ENCODE peak calls at places on chromosomes 16 and 17, in nine cellular contexts. H, J, N, T, F, G, M, L and U are unnamed samples.

GRCh38 chr16:23608194-23608593 is 12.1 kb upstream of the NDUFAB1 start:
- DNase-seq in J (no peak), H (no peak), N (peak), G (peak), M (no peak), T (no peak), F (peak), L (peak), U (peak)

GRCh38 chr16:85475233-85475632 is 137.9 kb upstream of the GSE1 start:
- DNase-seq in G (no peak), J (no peak), L (peak), M (no peak), H (no peak), F (no peak), T (no peak), N (no peak), U (no peak)

GRCh38 chr17:7686221-7687071 is 844 bp downstream of the TP53 start:
- DNase-seq in L (peak), J (peak), G (no peak), F (peak), M (no peak), T (peak), N (peak), H (peak), U (peak)

GRCh38 chr17:1074886-1075665 is 78.1 kb downstream of the TIMM22 start:
- DNase-seq in L (no peak), M (no peak), F (no peak), H (no peak), J (no peak), G (no peak), T (no peak), N (no peak), U (peak)

GRCh38 chr17:72173475-72174116 is 52.8 kb downstream of the SOX9 start:
- DNase-seq in G (no peak), F (peak), N (no peak), L (no peak), J (no peak), H (no peak), T (no peak), M (no peak), U (no peak)

GRCh38 chr17:17067277-17067676 is 25.0 kb downstream of the MPRIP start:
- DNase-seq in T (no peak), M (no peak), G (peak), J (peak), N (no peak), F (peak), H (peak), L (no peak), U (no peak)

GRCh38 chr17:67784364-67785121 is 40.8 kb upstream of the BPTF start:
- DNase-seq in H (no peak), N (no peak), F (no peak), J (no peak), L (no peak), T (peak), M (no peak), G (no peak), U (no peak)

GRCh38 chr17:10837987-10838386 is at the start of gene PIRT:
- DNase-seq in N (no peak), T (no peak), J (no peak), M (no peak), F (no peak), G (no peak), L (no peak), H (no peak), U (no peak)

GRCh38 chr17:37818689-37819088 is 73.8 kb upstream of the HNF1B start:
- DNase-seq in H (peak), N (peak), T (no peak), L (peak), J (no peak), M (peak), F (peak), G (peak), U (no peak)

GRCh38 chr17:4163951-4164350 is 21.0 kb downstream of the CYB5D2 start:
- DNase-seq in G (no peak), J (peak), N (peak), T (no peak), M (no peak), F (peak), H (no peak), L (peak), U (no peak)

GRCh38 chr17:78414178-78415162 is 36.0 kb downstream of the PGS1 start:
- DNase-seq in L (no peak), G (no peak), J (no peak), T (no peak), N (no peak), F (no peak), H (no peak), M (no peak), U (no peak)

GRCh38 chr17:71902931-71903506 is 217.8 kb upstream of the SOX9 start:
- DNase-seq in T (no peak), M (no peak), J (no peak), N (peak), F (peak), G (peak), L (peak), H (no peak), U (no peak)

GRCh38 chr17:4742133-4742532 is 2.4 kb upstream of the CXCL16 start:
- DNase-seq in H (no peak), F (no peak), N (no peak), M (no peak), L (no peak), J (no peak), G (no peak), T (no peak), U (no peak)

GRCh38 chr17:58020401-58020800 is 13.4 kb upstream of the SRSF1 start:
- DNase-seq in M (no peak), J (no peak), L (no peak), G (no peak), F (no peak), N (no peak), T (no peak), H (no peak), U (no peak)

GRCh38 chr17:41618341-41619161 is 5.8 kb downstream of the KRT17 start:
- DNase-seq in F (no peak), H (peak), T (no peak), L (peak), J (no peak), N (no peak), G (no peak), M (no peak), U (no peak)

GRCh38 chr16:57970971-57971370 is at the start of gene CNGB1:
- DNase-seq in L (no peak), J (no peak), M (no peak), F (no peak), G (no peak), N (no peak), T (no peak), H (no peak), U (no peak)

GRCh38 chr17:33390479-33391027 is 97.5 kb upstream of the ASIC2 start:
- DNase-seq in M (no peak), N (no peak), T (no peak), J (no peak), L (no peak), F (peak), G (no peak), H (no peak), U (no peak)

GRCh38 chr16:15515992-15516391 is 81.6 kb downstream of the BMERB1 start:
- DNase-seq in H (no peak), M (no peak), L (no peak), J (no peak), G (no peak), F (no peak), N (no peak), T (no peak), U (no peak)

GRCh38 chr17:33169580-33170285 is 123.4 kb downstream of the ASIC2 start:
- DNase-seq in J (no peak), H (no peak), G (peak), L (peak), M (peak), N (peak), F (no peak), T (no peak), U (no peak)

GRCh38 chr16:24188143-24188542 is 68.0 kb upstream of the CACNG3 start:
- DNase-seq in J (no peak), F (no peak), L (no peak), G (no peak), T (no peak), M (no peak), N (no peak), H (no peak), U (no peak)

GRCh38 chr16:276360-277077 is 775 bp upstream of the RGS11 start:
- DNase-seq in N (no peak), H (no peak), J (no peak), T (no peak), F (no peak), G (no peak), L (no peak), M (no peak), U (no peak)

DNA sequence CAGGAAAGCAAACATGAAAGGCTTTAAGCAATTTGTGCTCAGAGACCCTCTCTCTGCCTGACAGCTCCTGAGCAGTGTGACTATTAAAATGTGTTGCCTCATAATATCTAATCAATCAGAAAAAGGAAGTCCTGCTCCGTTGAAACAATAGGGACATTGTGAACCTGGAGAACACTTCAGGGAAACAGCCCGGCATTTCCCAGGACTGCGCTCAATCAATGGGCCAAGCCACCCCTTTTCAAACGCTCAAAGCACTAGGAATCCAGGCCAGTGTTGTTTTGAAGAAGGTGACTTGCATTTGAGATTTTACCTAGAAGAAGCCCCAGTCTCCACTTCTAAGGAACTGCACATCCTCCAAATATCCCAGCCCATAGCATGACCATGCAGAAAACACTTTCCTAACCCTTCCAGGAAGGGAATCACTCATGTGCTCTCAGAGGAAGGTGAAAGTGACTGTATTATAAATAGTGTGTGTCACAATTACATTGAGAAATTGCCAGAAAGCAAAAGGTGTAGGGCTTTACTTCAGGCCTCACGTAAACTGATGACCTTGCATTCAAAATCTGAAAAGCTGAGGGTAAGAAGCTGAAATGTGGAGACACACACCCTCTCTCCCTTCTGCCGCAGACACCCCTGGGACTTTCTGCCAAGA is 19.4 kb downstream of the CDRT4 start:
- DNase-seq in T (no peak), F (no peak), G (no peak), L (peak), N (no peak), M (no peak), J (no peak), H (no peak), U (no peak)
- TF ChIP-seq CTCF in T (no peak), F (no peak), G (no peak), L (no peak), N (no peak), M (no peak), J (no peak), H (no peak), U (no peak)

DNA sequence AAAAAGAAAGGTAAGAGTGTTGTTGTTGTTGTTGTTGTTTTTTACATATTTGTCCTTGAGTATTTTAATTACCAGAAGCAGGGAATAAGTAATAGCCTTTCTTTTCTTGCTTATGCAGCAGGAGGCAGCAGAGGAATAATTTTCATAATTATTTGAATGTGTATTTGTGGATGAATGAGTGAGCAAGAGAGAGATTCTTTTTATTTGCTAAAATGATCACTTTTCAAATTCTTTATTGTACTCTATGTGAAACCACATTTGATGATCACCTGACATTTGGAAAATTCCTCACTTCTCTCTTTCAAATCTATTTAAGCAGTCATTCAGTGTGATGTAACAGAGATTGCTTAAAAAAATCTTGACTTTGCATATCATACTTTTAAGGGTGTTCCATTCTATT is 223.6 kb downstream of the BCAS3 start:
- DNase-seq in M (no peak), N (peak), F (peak), J (no peak), T (no peak), L (peak), G (no peak), H (no peak), U (no peak)
- TF ChIP-seq CTCF in M (no peak), N (no peak), F (peak), J (peak), T (no peak), L (no peak), G (no peak), H (no peak), U (peak)

DNA sequence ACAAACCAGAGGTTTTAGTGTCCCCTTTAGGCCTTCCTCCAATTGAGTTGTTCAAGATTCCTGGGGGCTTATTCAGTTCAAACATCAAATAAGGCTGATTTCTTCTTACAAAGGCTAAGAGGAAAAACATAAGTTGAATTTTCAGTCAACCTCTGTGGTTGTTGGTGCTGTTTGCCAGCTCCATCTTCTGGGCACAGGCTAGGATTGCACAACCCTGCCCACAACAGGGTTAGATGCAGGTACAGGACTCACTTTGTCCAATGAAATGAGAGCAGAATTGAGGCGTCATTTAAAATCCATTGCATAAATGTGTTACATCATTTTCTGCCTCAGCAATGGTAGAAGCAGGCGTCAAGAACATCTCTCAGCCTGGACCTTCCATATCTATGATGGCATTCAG is 173.3 kb downstream of the PMP22 start:
- DNase-seq in N (peak), J (no peak), M (no peak), G (no peak), H (no peak), T (peak), F (peak), L (peak), U (no peak)
- TF ChIP-seq CTCF in N (peak), J (no peak), M (peak), G (no peak), H (no peak), T (no peak), F (peak), L (peak), U (no peak)

DNA sequence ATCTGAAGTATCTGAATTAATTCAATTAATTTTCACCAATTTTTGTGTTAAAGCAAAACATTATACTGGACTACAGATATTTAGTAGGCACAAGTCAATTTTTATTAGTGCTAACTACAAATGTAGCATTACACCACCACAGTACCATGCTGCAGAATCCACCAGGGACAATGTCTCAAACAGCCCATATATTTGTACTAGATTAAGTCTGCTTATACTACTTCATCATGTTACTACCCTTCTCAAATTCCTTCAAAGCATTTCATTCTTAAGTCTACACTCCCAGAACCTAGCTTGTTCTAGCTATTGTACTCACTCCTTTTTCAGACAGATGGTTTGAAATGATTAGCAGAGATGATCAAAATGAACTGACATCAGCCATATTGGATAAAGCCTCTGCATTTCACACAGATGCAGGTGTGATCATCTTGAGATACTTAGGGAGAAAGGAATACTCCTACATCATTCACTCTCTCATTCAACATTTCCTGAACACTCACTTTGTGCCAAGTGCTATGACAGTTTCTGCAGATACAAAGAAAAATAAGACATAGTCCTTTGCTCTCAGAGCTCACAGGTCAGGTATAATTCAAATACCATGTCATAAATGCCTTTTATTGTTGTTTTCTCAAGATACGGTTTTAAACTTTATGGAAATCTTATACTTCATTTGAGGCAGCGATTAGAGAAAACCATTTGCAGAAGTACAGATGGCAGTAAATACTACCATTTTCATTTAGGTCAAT is 47.7 kb downstream of the SMURF2 start:
- DNase-seq in M (no peak), F (peak), G (no peak), N (no peak), H (no peak), T (no peak), L (no peak), J (no peak), U (no peak)
- TF ChIP-seq CTCF in M (no peak), F (no peak), G (no peak), N (no peak), H (no peak), T (no peak), L (no peak), J (no peak), U (no peak)

GRCh38 chr17:75005291-75005690 is 7.2 kb upstream of the MRPL58 start:
- DNase-seq in L (no peak), N (no peak), F (no peak), T (no peak), J (no peak), G (no peak), M (no peak), H (no peak), U (no peak)

GRCh38 chr17:75004371-75004770 is 8.1 kb upstream of the MRPL58 start:
- DNase-seq in G (no peak), L (no peak), M (no peak), J (no peak), F (no peak), H (no peak), N (no peak), T (no peak), U (no peak)

GRCh38 chr17:75009139-75009724 is 3.2 kb upstream of the MRPL58 start:
- DNase-seq in N (no peak), M (no peak), J (no peak), L (peak), H (peak), F (no peak), T (no peak), G (no peak), U (no peak)

GRCh38 chr17:75008373-75008772 is 4.1 kb upstream of the MRPL58 start:
- DNase-seq in N (no peak), H (no peak), M (no peak), G (no peak), T (no peak), F (no peak), L (no peak), J (no peak), U (no peak)

DNA sequence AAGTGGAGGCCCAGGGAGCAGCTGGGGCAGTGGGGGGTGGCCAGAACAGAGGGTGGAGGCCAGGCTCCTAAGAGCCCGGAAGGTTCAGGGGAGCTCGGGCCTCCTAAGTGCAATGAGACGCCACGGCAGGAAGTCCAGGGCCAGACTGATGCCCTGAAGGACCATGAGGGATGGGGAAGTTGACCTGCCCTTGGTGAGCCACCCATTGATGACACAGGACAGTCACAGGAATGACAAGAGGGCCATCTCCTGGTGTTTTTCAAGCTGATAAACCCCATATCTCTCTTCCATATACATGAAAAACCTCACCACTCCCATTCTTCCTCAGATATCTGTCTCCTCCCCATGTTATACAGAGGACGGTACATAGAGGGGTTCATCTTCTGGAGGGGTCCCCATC is 5.8 kb upstream of the MRPL58 start:
- DNase-seq in T (no peak), M (no peak), G (no peak), L (no peak), H (no peak), F (no peak), N (no peak), J (no peak), U (no peak)
- TF ChIP-seq CTCF in T (no peak), M (no peak), G (no peak), L (no peak), H (no peak), F (no peak), N (no peak), J (no peak), U (no peak)

DNA sequence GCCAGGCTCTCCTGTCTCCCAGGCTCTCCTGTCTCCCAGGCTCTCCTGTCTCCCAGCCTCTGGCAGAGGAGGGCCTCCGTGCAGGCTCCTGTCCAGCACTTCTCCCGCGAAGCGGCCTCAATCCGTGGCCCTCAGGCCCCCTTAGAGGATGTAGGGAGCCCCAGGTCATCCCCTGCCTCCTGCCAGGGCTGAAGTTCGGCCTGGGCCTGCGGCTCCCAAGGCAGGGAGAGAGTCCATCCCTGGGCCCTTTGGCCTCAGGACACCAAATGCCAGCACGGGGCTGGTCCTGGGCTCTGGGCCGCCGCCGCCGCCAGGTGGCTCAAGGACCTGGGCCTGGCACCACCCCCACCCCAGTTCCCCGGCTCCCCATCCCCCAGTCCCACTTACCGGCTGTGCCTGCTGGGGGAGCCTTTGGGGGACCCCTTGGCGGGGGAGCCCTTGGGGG is 370 bp downstream of the EVPL start:
- DNase-seq in F (no peak), M (no peak), N (no peak), H (no peak), T (no peak), J (no peak), G (no peak), L (peak), U (no peak)
- TF ChIP-seq CTCF in F (no peak), M (peak), N (no peak), H (no peak), T (no peak), J (no peak), G (no peak), L (no peak), U (no peak)

GRCh38 chr16:4924593-4925378 is 12.2 kb downstream of the PPL start:
- DNase-seq in N (no peak), G (no peak), M (no peak), L (peak), F (no peak), H (peak), T (no peak), J (no peak), U (no peak)
- TF ChIP-seq CTCF in N (no peak), G (no peak), M (no peak), L (no peak), F (no peak), H (no peak), T (no peak), J (no peak), U (no peak)

DNA sequence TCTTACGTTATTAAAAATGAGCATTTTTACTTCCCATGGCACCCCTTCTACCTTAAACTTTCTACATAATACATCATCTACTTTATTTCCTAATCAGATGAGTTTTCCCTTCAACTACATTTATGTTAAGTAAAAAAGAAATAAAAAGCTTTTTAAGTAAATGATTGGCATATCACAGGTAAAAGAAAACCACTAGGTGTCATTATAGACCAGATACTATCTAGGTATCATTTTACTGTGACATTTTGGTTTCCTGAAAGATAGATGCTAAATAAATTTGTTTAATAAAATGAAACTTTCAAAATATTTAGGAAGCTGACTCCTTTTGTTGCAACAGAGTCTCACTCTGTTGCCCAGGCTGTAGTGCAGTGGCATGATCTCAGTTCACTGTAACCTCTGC is 3.8 kb upstream of the CMTM1 start:
- DNase-seq in G (no peak), T (no peak), N (no peak), M (no peak), F (no peak), J (no peak), L (peak), H (no peak), U (no peak)
- TF ChIP-seq CTCF in G (no peak), T (no peak), N (no peak), M (peak), F (peak), J (no peak), L (peak), H (peak), U (peak)